ENCODE peak calls at places on chromosomes 1 and 21, in eight cellular contexts. One of them, this sample, is unnamed.

GRCh38 chr1:94063379-94063778 is 57.6 kb downstream of the ABCA4 start:
- DNase-seq in progenitor cell of endocrine pancreas: no peak
- DNase-seq in NCI-H69: peak
- DNase-seq in amniotic stem cell: no peak
- DNase-seq in iPS-NIHi11: peak
- DNase-seq in CD8-positive, alpha-beta T cell: no peak
- DNase-seq in AG08395: peak
- DNase-seq in pancreas: peak
- DNase-seq in this sample: no peak

GRCh38 chr21:14403681-14404318 is 20.9 kb upstream of the HSPA13 start:
- DNase-seq in AG08395: peak
- DNase-seq in progenitor cell of endocrine pancreas: no peak
- DNase-seq in pancreas: no peak
- DNase-seq in iPS-NIHi11: peak
- DNase-seq in CD8-positive, alpha-beta T cell: no peak
- DNase-seq in NCI-H69: peak
- DNase-seq in amniotic stem cell: no peak
- DNase-seq in this sample: peak

GRCh38 chr1:206666954-206667353 is 17.8 kb upstream of the MAPKAPK2 start:
- DNase-seq in CD8-positive, alpha-beta T cell: no peak
- DNase-seq in pancreas: no peak
- DNase-seq in iPS-NIHi11: no peak
- DNase-seq in AG08395: no peak
- DNase-seq in amniotic stem cell: no peak
- DNase-seq in progenitor cell of endocrine pancreas: no peak
- DNase-seq in NCI-H69: peak
- DNase-seq in this sample: no peak

GRCh38 chr21:43923391-43923790 is 58.4 kb downstream of the AGPAT3 start:
- DNase-seq in NCI-H69: peak
- DNase-seq in AG08395: peak
- DNase-seq in amniotic stem cell: no peak
- DNase-seq in CD8-positive, alpha-beta T cell: no peak
- DNase-seq in progenitor cell of endocrine pancreas: no peak
- DNase-seq in iPS-NIHi11: no peak
- DNase-seq in pancreas: no peak
- DNase-seq in this sample: no peak

GRCh38 chr1:194300776-194301175 is 1114.4 kb upstream of the B3GALT2 start:
- DNase-seq in AG08395: no peak
- DNase-seq in pancreas: no peak
- DNase-seq in progenitor cell of endocrine pancreas: no peak
- DNase-seq in amniotic stem cell: no peak
- DNase-seq in NCI-H69: no peak
- DNase-seq in iPS-NIHi11: no peak
- DNase-seq in CD8-positive, alpha-beta T cell: no peak
- DNase-seq in this sample: no peak

GRCh38 chr1:201127755-201128455 is 921 bp upstream of the ASCL5 start:
- DNase-seq in CD8-positive, alpha-beta T cell: no peak
- DNase-seq in pancreas: no peak
- DNase-seq in progenitor cell of endocrine pancreas: no peak
- DNase-seq in AG08395: peak
- DNase-seq in NCI-H69: no peak
- DNase-seq in amniotic stem cell: no peak
- DNase-seq in iPS-NIHi11: no peak
- DNase-seq in this sample: no peak

GRCh38 chr1:18950415-18951026 is 6.0 kb downstream of the IFFO2 start:
- DNase-seq in pancreas: no peak
- DNase-seq in NCI-H69: no peak
- DNase-seq in CD8-positive, alpha-beta T cell: peak
- DNase-seq in amniotic stem cell: no peak
- DNase-seq in AG08395: no peak
- DNase-seq in progenitor cell of endocrine pancreas: no peak
- DNase-seq in iPS-NIHi11: no peak
- DNase-seq in this sample: no peak

GRCh38 chr1:218778257-218778656 is 395.4 kb upstream of the LYPLAL1 start:
- DNase-seq in progenitor cell of endocrine pancreas: no peak
- DNase-seq in CD8-positive, alpha-beta T cell: no peak
- DNase-seq in iPS-NIHi11: no peak
- DNase-seq in pancreas: no peak
- DNase-seq in NCI-H69: no peak
- DNase-seq in amniotic stem cell: no peak
- DNase-seq in AG08395: no peak
- DNase-seq in this sample: no peak

GRCh38 chr21:27017251-27017650 is 50.4 kb upstream of the ADAMTS5 start:
- DNase-seq in progenitor cell of endocrine pancreas: no peak
- DNase-seq in NCI-H69: no peak
- DNase-seq in amniotic stem cell: no peak
- DNase-seq in AG08395: no peak
- DNase-seq in CD8-positive, alpha-beta T cell: no peak
- DNase-seq in pancreas: no peak
- DNase-seq in iPS-NIHi11: no peak
- DNase-seq in this sample: no peak

GRCh38 chr1:37483785-37484184 is 9.4 kb downstream of the ZC3H12A start:
- DNase-seq in iPS-NIHi11: no peak
- DNase-seq in pancreas: no peak
- DNase-seq in progenitor cell of endocrine pancreas: no peak
- DNase-seq in amniotic stem cell: no peak
- DNase-seq in AG08395: no peak
- DNase-seq in NCI-H69: no peak
- DNase-seq in CD8-positive, alpha-beta T cell: no peak
- DNase-seq in this sample: no peak

GRCh38 chr1:181104790-181105133 is 16.3 kb downstream of the IER5 start:
- DNase-seq in progenitor cell of endocrine pancreas: peak
- DNase-seq in AG08395: no peak
- DNase-seq in iPS-NIHi11: no peak
- DNase-seq in CD8-positive, alpha-beta T cell: peak
- DNase-seq in amniotic stem cell: no peak
- DNase-seq in NCI-H69: peak
- DNase-seq in pancreas: no peak
- DNase-seq in this sample: no peak

GRCh38 chr1:54429838-54430237 is 23.6 kb upstream of the SSBP3 start:
- DNase-seq in NCI-H69: no peak
- DNase-seq in pancreas: no peak
- DNase-seq in AG08395: no peak
- DNase-seq in CD8-positive, alpha-beta T cell: no peak
- DNase-seq in amniotic stem cell: no peak
- DNase-seq in progenitor cell of endocrine pancreas: no peak
- DNase-seq in iPS-NIHi11: no peak
- DNase-seq in this sample: no peak

GRCh38 chr1:224447251-224447650 is 12.7 kb upstream of the WDR26 start:
- DNase-seq in NCI-H69: no peak
- DNase-seq in pancreas: no peak
- DNase-seq in AG08395: peak
- DNase-seq in iPS-NIHi11: no peak
- DNase-seq in progenitor cell of endocrine pancreas: no peak
- DNase-seq in CD8-positive, alpha-beta T cell: no peak
- DNase-seq in amniotic stem cell: peak
- DNase-seq in this sample: peak

GRCh38 chr1:160219062-160219929 is 14.1 kb downstream of the PEA15 start:
- DNase-seq in pancreas: no peak
- DNase-seq in amniotic stem cell: peak
- DNase-seq in iPS-NIHi11: peak
- DNase-seq in CD8-positive, alpha-beta T cell: no peak
- DNase-seq in AG08395: peak
- DNase-seq in NCI-H69: peak
- DNase-seq in progenitor cell of endocrine pancreas: no peak
- DNase-seq in this sample: peak

GRCh38 chr1:169680377-169681019 is 30.9 kb downstream of the SELL start:
- DNase-seq in iPS-NIHi11: no peak
- DNase-seq in CD8-positive, alpha-beta T cell: no peak
- DNase-seq in progenitor cell of endocrine pancreas: no peak
- DNase-seq in AG08395: no peak
- DNase-seq in pancreas: no peak
- DNase-seq in amniotic stem cell: no peak
- DNase-seq in NCI-H69: peak
- DNase-seq in this sample: no peak

GRCh38 chr1:118101989-118102388 is 83.0 kb downstream of the SPAG17 start:
- DNase-seq in pancreas: no peak
- DNase-seq in CD8-positive, alpha-beta T cell: no peak
- DNase-seq in iPS-NIHi11: no peak
- DNase-seq in NCI-H69: peak
- DNase-seq in AG08395: no peak
- DNase-seq in progenitor cell of endocrine pancreas: no peak
- DNase-seq in amniotic stem cell: no peak
- DNase-seq in this sample: no peak

GRCh38 chr1:68346192-68346808 is 103.5 kb downstream of the RPE65 start:
- DNase-seq in NCI-H69: peak
- DNase-seq in amniotic stem cell: no peak
- DNase-seq in iPS-NIHi11: peak
- DNase-seq in progenitor cell of endocrine pancreas: no peak
- DNase-seq in AG08395: peak
- DNase-seq in pancreas: no peak
- DNase-seq in CD8-positive, alpha-beta T cell: no peak
- DNase-seq in this sample: no peak

GRCh38 chr21:46035809-46036695 is 54.5 kb downstream of the COL6A1 start:
- DNase-seq in progenitor cell of endocrine pancreas: no peak
- DNase-seq in NCI-H69: no peak
- DNase-seq in AG08395: peak
- DNase-seq in CD8-positive, alpha-beta T cell: no peak
- DNase-seq in pancreas: no peak
- DNase-seq in amniotic stem cell: no peak
- DNase-seq in iPS-NIHi11: no peak
- DNase-seq in this sample: peak

GRCh38 chr1:36157115-36157903 is 1.3 kb downstream of the MAP7D1 start:
- DNase-seq in pancreas: no peak
- DNase-seq in amniotic stem cell: no peak
- DNase-seq in NCI-H69: peak
- DNase-seq in AG08395: no peak
- DNase-seq in progenitor cell of endocrine pancreas: no peak
- DNase-seq in CD8-positive, alpha-beta T cell: no peak
- DNase-seq in iPS-NIHi11: no peak
- DNase-seq in this sample: no peak

GRCh38 chr1:145879775-145880174 is 5.9 kb downstream of the ANKRD35 start:
- DNase-seq in amniotic stem cell: no peak
- DNase-seq in progenitor cell of endocrine pancreas: no peak
- DNase-seq in iPS-NIHi11: no peak
- DNase-seq in pancreas: no peak
- DNase-seq in AG08395: no peak
- DNase-seq in CD8-positive, alpha-beta T cell: no peak
- DNase-seq in NCI-H69: peak
- DNase-seq in this sample: no peak

GRCh38 chr1:229231754-229232119 is 39.2 kb upstream of the RAB4A start:
- DNase-seq in amniotic stem cell: no peak
- DNase-seq in iPS-NIHi11: no peak
- DNase-seq in progenitor cell of endocrine pancreas: no peak
- DNase-seq in NCI-H69: peak
- DNase-seq in AG08395: no peak
- DNase-seq in CD8-positive, alpha-beta T cell: no peak
- DNase-seq in pancreas: no peak
- DNase-seq in this sample: no peak

GRCh38 chr1:8089535-8090228 is 63.6 kb upstream of the ERRFI1 start:
- DNase-seq in NCI-H69: no peak
- DNase-seq in pancreas: no peak
- DNase-seq in AG08395: peak
- DNase-seq in CD8-positive, alpha-beta T cell: no peak
- DNase-seq in amniotic stem cell: no peak
- DNase-seq in progenitor cell of endocrine pancreas: no peak
- DNase-seq in iPS-NIHi11: no peak
- DNase-seq in this sample: no peak

GRCh38 chr21:41948404-41948895 is 5.4 kb downstream of the C2CD2 start:
- DNase-seq in progenitor cell of endocrine pancreas: no peak
- DNase-seq in amniotic stem cell: no peak
- DNase-seq in AG08395: no peak
- DNase-seq in CD8-positive, alpha-beta T cell: no peak
- DNase-seq in NCI-H69: no peak
- DNase-seq in pancreas: no peak
- DNase-seq in iPS-NIHi11: no peak
- DNase-seq in this sample: no peak

GRCh38 chr1:56080123-56080522 is 499.2 kb downstream of the PLPP3 start:
- DNase-seq in CD8-positive, alpha-beta T cell: no peak
- DNase-seq in iPS-NIHi11: no peak
- DNase-seq in AG08395: peak
- DNase-seq in pancreas: no peak
- DNase-seq in NCI-H69: no peak
- DNase-seq in amniotic stem cell: no peak
- DNase-seq in progenitor cell of endocrine pancreas: no peak
- DNase-seq in this sample: no peak

GRCh38 chr1:165235777-165236285 is 120.7 kb downstream of the LMX1A start:
- DNase-seq in AG08395: no peak
- DNase-seq in CD8-positive, alpha-beta T cell: no peak
- DNase-seq in pancreas: peak
- DNase-seq in amniotic stem cell: no peak
- DNase-seq in progenitor cell of endocrine pancreas: no peak
- DNase-seq in iPS-NIHi11: peak
- DNase-seq in NCI-H69: peak
- DNase-seq in this sample: no peak